ENCODE peak calls at places on chromosomes 12 and 14, in seven cellular contexts. One of them, this sample, is unnamed.
A peak's percentile ranks its signal among the peaks of the same experiment; 100 is the strongest.

GRCh38 chr12:28975564-28976340 is 173.3 kb upstream of the FAR2 start:
- DNase-seq in body of pancreas: no peak
- DNase-seq in IMR-90: peak; percentile 34
- DNase-seq in CD8-positive, alpha-beta T cell: no peak
- DNase-seq in tibial artery: no peak
- DNase-seq in endodermal cell: no peak
- DNase-seq in aorta: no peak
- DNase-seq in this sample: no peak

GRCh38 chr12:45725631-45726593 is 3.6 kb upstream of the ARID2 start:
- DNase-seq in body of pancreas: no peak
- DNase-seq in IMR-90: peak; percentile 51
- DNase-seq in CD8-positive, alpha-beta T cell: no peak
- DNase-seq in tibial artery: no peak
- DNase-seq in endodermal cell: peak; percentile 54
- DNase-seq in aorta: no peak
- DNase-seq in this sample: peak; percentile 65

GRCh38 chr14:36057452-36058142 is 118.9 kb downstream of the PTCSC3 start:
- DNase-seq in body of pancreas: no peak
- DNase-seq in IMR-90: no peak
- DNase-seq in CD8-positive, alpha-beta T cell: no peak
- DNase-seq in tibial artery: no peak
- DNase-seq in endodermal cell: no peak
- DNase-seq in aorta: no peak
- DNase-seq in this sample: no peak

GRCh38 chr12:51381226-51382079 is 9.8 kb downstream of the GALNT6 start:
- DNase-seq in body of pancreas: no peak
- DNase-seq in IMR-90: peak; percentile 67
- DNase-seq in CD8-positive, alpha-beta T cell: no peak
- DNase-seq in tibial artery: no peak
- DNase-seq in endodermal cell: no peak
- DNase-seq in aorta: no peak
- DNase-seq in this sample: no peak

GRCh38 chr12:11863988-11864387 is 206.8 kb upstream of the BCL2L14 start:
- DNase-seq in body of pancreas: no peak
- DNase-seq in IMR-90: no peak
- DNase-seq in CD8-positive, alpha-beta T cell: no peak
- DNase-seq in tibial artery: no peak
- DNase-seq in endodermal cell: peak; percentile 28
- DNase-seq in aorta: no peak
- DNase-seq in this sample: no peak

GRCh38 chr12:65106948-65107347 is 14.2 kb downstream of the WIF1 start:
- DNase-seq in body of pancreas: no peak
- DNase-seq in IMR-90: peak; percentile 3
- DNase-seq in CD8-positive, alpha-beta T cell: no peak
- DNase-seq in tibial artery: no peak
- DNase-seq in endodermal cell: no peak
- DNase-seq in aorta: no peak
- DNase-seq in this sample: no peak

GRCh38 chr12:104050436-104050835 is 449 bp upstream of the GLT8D2 start:
- DNase-seq in body of pancreas: no peak
- DNase-seq in IMR-90: no peak
- DNase-seq in CD8-positive, alpha-beta T cell: no peak
- DNase-seq in tibial artery: no peak
- DNase-seq in endodermal cell: no peak
- DNase-seq in aorta: no peak
- DNase-seq in this sample: no peak

GRCh38 chr12:39620664-39621658 is 1.4 kb upstream of the ABCD2 start:
- DNase-seq in body of pancreas: no peak
- DNase-seq in IMR-90: no peak
- DNase-seq in CD8-positive, alpha-beta T cell: peak; percentile 21
- DNase-seq in tibial artery: no peak
- DNase-seq in endodermal cell: no peak
- DNase-seq in aorta: no peak
- DNase-seq in this sample: peak; percentile 72

GRCh38 chr12:85951823-85952222 is 77.7 kb downstream of the NTS start:
- DNase-seq in body of pancreas: no peak
- DNase-seq in IMR-90: peak; percentile 5
- DNase-seq in CD8-positive, alpha-beta T cell: no peak
- DNase-seq in tibial artery: no peak
- DNase-seq in endodermal cell: no peak
- DNase-seq in aorta: no peak
- DNase-seq in this sample: no peak

GRCh38 chr14:104598461-104599273 is 5.9 kb downstream of the TMEM179 start:
- DNase-seq in body of pancreas: no peak
- DNase-seq in IMR-90: no peak
- DNase-seq in CD8-positive, alpha-beta T cell: no peak
- DNase-seq in tibial artery: peak; percentile 55
- DNase-seq in endodermal cell: no peak
- DNase-seq in aorta: no peak
- DNase-seq in this sample: no peak

GRCh38 chr12:108635201-108635996 is 1.7 kb upstream of the SELPLG start:
- DNase-seq in body of pancreas: no peak
- DNase-seq in IMR-90: peak; percentile 41
- DNase-seq in CD8-positive, alpha-beta T cell: no peak
- DNase-seq in tibial artery: peak; percentile 19
- DNase-seq in endodermal cell: peak; percentile 75
- DNase-seq in aorta: peak; percentile 42
- DNase-seq in this sample: peak; percentile 56

GRCh38 chr12:19095869-19096480 is 33.6 kb upstream of the PLEKHA5 start:
- DNase-seq in body of pancreas: no peak
- DNase-seq in IMR-90: peak; percentile 17
- DNase-seq in CD8-positive, alpha-beta T cell: no peak
- DNase-seq in tibial artery: no peak
- DNase-seq in endodermal cell: no peak
- DNase-seq in aorta: no peak
- DNase-seq in this sample: no peak

GRCh38 chr14:89572566-89573398 is 155.7 kb upstream of the FOXN3 start:
- DNase-seq in body of pancreas: peak; percentile 16
- DNase-seq in IMR-90: no peak
- DNase-seq in CD8-positive, alpha-beta T cell: no peak
- DNase-seq in tibial artery: no peak
- DNase-seq in endodermal cell: no peak
- DNase-seq in aorta: no peak
- DNase-seq in this sample: no peak

GRCh38 chr12:106301241-106301610 is 1.3 kb upstream of the TCP11L2 start:
- DNase-seq in body of pancreas: no peak
- DNase-seq in IMR-90: no peak
- DNase-seq in CD8-positive, alpha-beta T cell: no peak
- DNase-seq in tibial artery: no peak
- DNase-seq in endodermal cell: peak; percentile 37
- DNase-seq in aorta: no peak
- DNase-seq in this sample: no peak

GRCh38 chr12:111455448-111456320 is 50.0 kb downstream of the SH2B3 start:
- DNase-seq in body of pancreas: no peak
- DNase-seq in IMR-90: peak; percentile 81
- DNase-seq in CD8-positive, alpha-beta T cell: no peak
- DNase-seq in tibial artery: peak; percentile 61
- DNase-seq in endodermal cell: peak; percentile 43
- DNase-seq in aorta: no peak
- DNase-seq in this sample: no peak

GRCh38 chr14:31026076-31026394 is at the start of gene STRN3:
- DNase-seq in body of pancreas: no peak
- DNase-seq in IMR-90: no peak
- DNase-seq in CD8-positive, alpha-beta T cell: no peak
- DNase-seq in tibial artery: no peak
- DNase-seq in endodermal cell: no peak
- DNase-seq in aorta: no peak
- DNase-seq in this sample: no peak

GRCh38 chr14:60183724-60184596 is 18.8 kb upstream of the DHRS7 start:
- DNase-seq in body of pancreas: no peak
- DNase-seq in IMR-90: peak; percentile 77
- DNase-seq in CD8-positive, alpha-beta T cell: no peak
- DNase-seq in tibial artery: no peak
- DNase-seq in endodermal cell: no peak
- DNase-seq in aorta: no peak
- DNase-seq in this sample: peak; percentile 74

GRCh38 chr12:51013441-51013840 is 12.7 kb downstream of the SLC11A2 start:
- DNase-seq in body of pancreas: no peak
- DNase-seq in IMR-90: no peak
- DNase-seq in CD8-positive, alpha-beta T cell: no peak
- DNase-seq in tibial artery: no peak
- DNase-seq in endodermal cell: no peak
- DNase-seq in aorta: no peak
- DNase-seq in this sample: no peak

GRCh38 chr14:52013984-52014600 is 24.7 kb downstream of the RTRAF start:
- DNase-seq in body of pancreas: no peak
- DNase-seq in IMR-90: no peak
- DNase-seq in CD8-positive, alpha-beta T cell: no peak
- DNase-seq in tibial artery: no peak
- DNase-seq in endodermal cell: peak; percentile 88
- DNase-seq in aorta: no peak
- DNase-seq in this sample: no peak

GRCh38 chr14:102078840-102079699 is 7.8 kb downstream of the HSP90AA1 start:
- DNase-seq in body of pancreas: no peak
- DNase-seq in IMR-90: no peak
- DNase-seq in CD8-positive, alpha-beta T cell: no peak
- DNase-seq in tibial artery: no peak
- DNase-seq in endodermal cell: no peak
- DNase-seq in aorta: no peak
- DNase-seq in this sample: no peak

GRCh38 chr12:81021131-81021530 is 56.7 kb upstream of the ACSS3 start:
- DNase-seq in body of pancreas: no peak
- DNase-seq in IMR-90: no peak
- DNase-seq in CD8-positive, alpha-beta T cell: no peak
- DNase-seq in tibial artery: no peak
- DNase-seq in endodermal cell: no peak
- DNase-seq in aorta: no peak
- DNase-seq in this sample: no peak

GRCh38 chr12:128055567-128055966 is 211.4 kb upstream of the TMEM132C start:
- DNase-seq in body of pancreas: no peak
- DNase-seq in IMR-90: no peak
- DNase-seq in CD8-positive, alpha-beta T cell: no peak
- DNase-seq in tibial artery: no peak
- DNase-seq in endodermal cell: peak; percentile 78
- DNase-seq in aorta: no peak
- DNase-seq in this sample: no peak

GRCh38 chr14:23933108-23933507 is 20.5 kb upstream of the DHRS4 start:
- DNase-seq in body of pancreas: no peak
- DNase-seq in IMR-90: no peak
- DNase-seq in CD8-positive, alpha-beta T cell: no peak
- DNase-seq in tibial artery: no peak
- DNase-seq in endodermal cell: no peak
- DNase-seq in aorta: no peak
- DNase-seq in this sample: no peak

GRCh38 chr14:21071225-21072041 is 1.3 kb downstream of the ARHGEF40 start:
- DNase-seq in body of pancreas: peak; percentile 77
- DNase-seq in IMR-90: peak; percentile 95
- DNase-seq in CD8-positive, alpha-beta T cell: no peak
- DNase-seq in tibial artery: peak; percentile 93
- DNase-seq in endodermal cell: peak; percentile 96
- DNase-seq in aorta: peak; percentile 96
- DNase-seq in this sample: peak; percentile 23
- H3K4me1 ChIP-seq in body of pancreas: peaks cover 34% of the 10 kb centered on the region
- H3K4me1 ChIP-seq in IMR-90: peaks cover 22% of the 10 kb centered on the region
- H3K4me1 ChIP-seq in CD8-positive, alpha-beta T cell: peaks cover 35% of the 10 kb centered on the region
- H3K4me1 ChIP-seq in tibial artery: peaks cover 23% of the 10 kb centered on the region
- H3K4me1 ChIP-seq in endodermal cell: peaks cover 4% of the 10 kb centered on the region
- H3K4me1 ChIP-seq in aorta: no peaks in the 10 kb centered on the region
- H3K4me1 ChIP-seq in this sample: peaks cover 35% of the 10 kb centered on the region

GRCh38 chr12:2411586-2412304 is 359.0 kb downstream of the CACNA1C start:
- DNase-seq in body of pancreas: no peak
- DNase-seq in IMR-90: no peak
- DNase-seq in CD8-positive, alpha-beta T cell: no peak
- DNase-seq in tibial artery: peak; percentile 39
- DNase-seq in endodermal cell: peak; percentile 80
- DNase-seq in aorta: no peak
- DNase-seq in this sample: no peak

GRCh38 chr12:2411011-2411410 is 358.2 kb downstream of the CACNA1C start:
- DNase-seq in body of pancreas: no peak
- DNase-seq in IMR-90: no peak
- DNase-seq in CD8-positive, alpha-beta T cell: no peak
- DNase-seq in tibial artery: peak; percentile 25
- DNase-seq in endodermal cell: no peak
- DNase-seq in aorta: no peak
- DNase-seq in this sample: no peak

GRCh38 chr12:2410490-2410889 is 357.7 kb downstream of the CACNA1C start:
- DNase-seq in body of pancreas: no peak
- DNase-seq in IMR-90: no peak
- DNase-seq in CD8-positive, alpha-beta T cell: no peak
- DNase-seq in tibial artery: peak; percentile 40
- DNase-seq in endodermal cell: no peak
- DNase-seq in aorta: no peak
- DNase-seq in this sample: no peak

GRCh38 chr12:2413999-2414792 is 361.4 kb downstream of the CACNA1C start:
- DNase-seq in body of pancreas: no peak
- DNase-seq in IMR-90: no peak
- DNase-seq in CD8-positive, alpha-beta T cell: no peak
- DNase-seq in tibial artery: no peak
- DNase-seq in endodermal cell: no peak
- DNase-seq in aorta: no peak
- DNase-seq in this sample: no peak

DNA sequence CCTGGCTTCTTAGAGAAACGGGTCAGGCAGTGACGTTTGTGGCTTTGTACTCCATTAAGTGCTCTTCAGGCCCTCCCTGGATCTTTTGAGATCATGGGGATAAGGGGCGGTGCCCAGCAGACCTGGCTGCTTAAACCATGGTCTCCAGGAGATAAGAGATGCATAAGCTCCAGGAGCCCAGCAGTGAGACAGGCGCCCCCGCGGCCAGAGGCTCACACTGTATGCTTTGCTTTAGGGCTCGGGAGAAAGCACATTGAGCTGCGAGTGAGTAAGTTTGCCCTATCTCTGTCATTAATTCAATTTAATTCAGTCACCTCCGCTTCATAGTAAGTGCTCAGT is 359.5 kb downstream of the CACNA1C start:
- DNase-seq in body of pancreas: no peak
- DNase-seq in IMR-90: no peak
- DNase-seq in CD8-positive, alpha-beta T cell: no peak
- DNase-seq in tibial artery: peak; percentile 59
- DNase-seq in endodermal cell: peak; percentile 88
- DNase-seq in aorta: no peak
- DNase-seq in this sample: no peak
- H3K27me3 ChIP-seq in body of pancreas: no peaks in the 10 kb centered on the region
- H3K27me3 ChIP-seq in IMR-90: peaks cover 3% of the 10 kb centered on the region
- H3K27me3 ChIP-seq in CD8-positive, alpha-beta T cell: no peaks in the 10 kb centered on the region
- H3K27me3 ChIP-seq in tibial artery: no peaks in the 10 kb centered on the region
- H3K27me3 ChIP-seq in endodermal cell: no peaks in the 10 kb centered on the region
- H3K27me3 ChIP-seq in aorta: no peaks in the 10 kb centered on the region
- H3K27me3 ChIP-seq in this sample: no peaks in the 10 kb centered on the region

DNA sequence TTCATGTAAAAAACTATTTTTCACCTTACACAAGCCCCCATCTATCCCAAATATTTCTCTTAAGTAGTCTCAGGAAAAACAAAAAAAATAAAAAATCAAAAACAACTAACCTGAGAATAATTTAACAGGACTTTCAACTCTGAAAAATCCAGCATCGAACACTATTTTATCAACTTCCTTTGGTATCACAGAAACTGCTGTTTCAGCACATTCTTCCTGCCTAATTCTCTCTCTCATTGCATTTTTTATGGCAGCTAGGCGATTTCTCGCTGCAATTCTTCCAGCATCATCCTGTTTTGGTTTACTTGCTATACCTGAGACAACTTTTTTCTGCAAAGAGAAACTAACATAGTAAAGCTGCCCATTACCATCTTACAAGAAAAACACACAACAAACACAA is 29.4 kb downstream of the LGALS3 start:
- DNase-seq in body of pancreas: no peak
- DNase-seq in IMR-90: no peak
- DNase-seq in CD8-positive, alpha-beta T cell: no peak
- DNase-seq in tibial artery: no peak
- DNase-seq in endodermal cell: no peak
- DNase-seq in aorta: no peak
- DNase-seq in this sample: no peak
- H3K4me3 ChIP-seq in body of pancreas: no peak overlapping the region
- H3K4me3 ChIP-seq in IMR-90: no peak overlapping the region
- H3K4me3 ChIP-seq in CD8-positive, alpha-beta T cell: no peak overlapping the region
- H3K4me3 ChIP-seq in tibial artery: no peak overlapping the region
- H3K4me3 ChIP-seq in endodermal cell: no peak overlapping the region
- H3K4me3 ChIP-seq in aorta: no peak overlapping the region
- H3K4me3 ChIP-seq in this sample: no peak overlapping the region

GRCh38 chr12:47743311-47743860 is 15.3 kb downstream of the RAPGEF3 start:
- DNase-seq in body of pancreas: no peak
- DNase-seq in IMR-90: no peak
- DNase-seq in CD8-positive, alpha-beta T cell: no peak
- DNase-seq in tibial artery: no peak
- DNase-seq in endodermal cell: no peak
- DNase-seq in aorta: no peak
- DNase-seq in this sample: no peak
- H3K4me1 ChIP-seq in body of pancreas: peaks cover 12% of the 10 kb centered on the region
- H3K4me1 ChIP-seq in IMR-90: peaks cover 2% of the 10 kb centered on the region
- H3K4me1 ChIP-seq in CD8-positive, alpha-beta T cell: peaks cover 27% of the 10 kb centered on the region
- H3K4me1 ChIP-seq in tibial artery: peaks cover 10% of the 10 kb centered on the region
- H3K4me1 ChIP-seq in endodermal cell: no peaks in the 10 kb centered on the region
- H3K4me1 ChIP-seq in aorta: no peaks in the 10 kb centered on the region
- H3K4me1 ChIP-seq in this sample: peaks cover 29% of the 10 kb centered on the region

This sample was measured in CD4-positive, alpha-beta memory T cell.